ENCODE peak calls at places on chromosome 9, in ten cellular contexts. One of them, this sample, is unnamed.

GRCh38 chr9:107717608-107718314 is 228.2 kb upstream of the KLF4 start:
- DNase-seq in PC-9: no peak
- DNase-seq in neural crest cell: no peak
- DNase-seq in cardiac fibroblast: no peak
- DNase-seq in OCI-LY7: no peak
- DNase-seq in GM10248: no peak
- DNase-seq in Calu3: no peak
- DNase-seq in HFFc6: no peak
- DNase-seq in cardiac muscle cell: no peak
- DNase-seq in A673: no peak
- DNase-seq in this sample: no peak

GRCh38 chr9:137899551-137900360 is 22.2 kb downstream of the CACNA1B start:
- DNase-seq in Calu3: no peak
- DNase-seq in HFFc6: no peak
- DNase-seq in cardiac muscle cell: no peak
- DNase-seq in A673: no peak
- DNase-seq in neural crest cell: no peak
- DNase-seq in GM10248: no peak
- DNase-seq in PC-9: no peak
- DNase-seq in OCI-LY7: no peak
- DNase-seq in cardiac fibroblast: no peak
- DNase-seq in this sample: no peak

GRCh38 chr9:123960366-123960765 is 30.4 kb upstream of the DENND1A start:
- DNase-seq in HFFc6: no peak
- DNase-seq in PC-9: no peak
- DNase-seq in Calu3: no peak
- DNase-seq in cardiac fibroblast: no peak
- DNase-seq in GM10248: no peak
- DNase-seq in OCI-LY7: peak
- DNase-seq in cardiac muscle cell: no peak
- DNase-seq in neural crest cell: no peak
- DNase-seq in A673: no peak
- DNase-seq in this sample: no peak

GRCh38 chr9:86341007-86341491 is 13.2 kb downstream of the TUT7 start:
- DNase-seq in neural crest cell: no peak
- DNase-seq in PC-9: no peak
- DNase-seq in cardiac muscle cell: peak
- DNase-seq in Calu3: no peak
- DNase-seq in cardiac fibroblast: no peak
- DNase-seq in OCI-LY7: no peak
- DNase-seq in GM10248: no peak
- DNase-seq in A673: no peak
- DNase-seq in HFFc6: peak
- DNase-seq in this sample: no peak

GRCh38 chr9:131204285-131204684 is 72.0 kb downstream of the FAM78A start:
- DNase-seq in OCI-LY7: no peak
- DNase-seq in cardiac fibroblast: no peak
- DNase-seq in A673: no peak
- DNase-seq in neural crest cell: no peak
- DNase-seq in Calu3: no peak
- DNase-seq in PC-9: no peak
- DNase-seq in GM10248: no peak
- DNase-seq in HFFc6: no peak
- DNase-seq in cardiac muscle cell: no peak
- DNase-seq in this sample: no peak

GRCh38 chr9:86679979-86680378 is 267.3 kb downstream of the GAS1 start:
- DNase-seq in A673: no peak
- DNase-seq in GM10248: no peak
- DNase-seq in PC-9: no peak
- DNase-seq in neural crest cell: no peak
- DNase-seq in Calu3: no peak
- DNase-seq in cardiac muscle cell: no peak
- DNase-seq in cardiac fibroblast: no peak
- DNase-seq in HFFc6: no peak
- DNase-seq in OCI-LY7: no peak
- DNase-seq in this sample: no peak

GRCh38 chr9:33860200-33860871 is 43.4 kb downstream of the UBE2R2 start:
- DNase-seq in cardiac muscle cell: peak
- DNase-seq in OCI-LY7: no peak
- DNase-seq in cardiac fibroblast: peak
- DNase-seq in PC-9: no peak
- DNase-seq in Calu3: no peak
- DNase-seq in A673: no peak
- DNase-seq in neural crest cell: no peak
- DNase-seq in GM10248: no peak
- DNase-seq in HFFc6: no peak
- DNase-seq in this sample: no peak

GRCh38 chr9:33024126-33024965 is 727 bp upstream of the DNAJA1 start:
- DNase-seq in OCI-LY7: peak
- DNase-seq in neural crest cell: no peak
- DNase-seq in HFFc6: no peak
- DNase-seq in GM10248: peak
- DNase-seq in PC-9: no peak
- DNase-seq in cardiac muscle cell: peak
- DNase-seq in A673: peak
- DNase-seq in Calu3: no peak
- DNase-seq in cardiac fibroblast: peak
- DNase-seq in this sample: no peak

GRCh38 chr9:128206484-128206883 is 3.3 kb downstream of the DNM1 start:
- DNase-seq in A673: no peak
- DNase-seq in neural crest cell: no peak
- DNase-seq in PC-9: no peak
- DNase-seq in Calu3: no peak
- DNase-seq in cardiac muscle cell: no peak
- DNase-seq in HFFc6: no peak
- DNase-seq in GM10248: no peak
- DNase-seq in OCI-LY7: no peak
- DNase-seq in cardiac fibroblast: no peak
- DNase-seq in this sample: no peak

GRCh38 chr9:95952471-95952870 is 77.0 kb downstream of the ERCC6L2 start:
- DNase-seq in cardiac fibroblast: no peak
- DNase-seq in neural crest cell: no peak
- DNase-seq in PC-9: no peak
- DNase-seq in A673: no peak
- DNase-seq in Calu3: no peak
- DNase-seq in cardiac muscle cell: no peak
- DNase-seq in OCI-LY7: no peak
- DNase-seq in GM10248: no peak
- DNase-seq in HFFc6: no peak
- DNase-seq in this sample: no peak

GRCh38 chr9:84387821-84388220 is 47.3 kb upstream of the SLC28A3 start:
- DNase-seq in A673: no peak
- DNase-seq in OCI-LY7: no peak
- DNase-seq in cardiac muscle cell: peak
- DNase-seq in PC-9: no peak
- DNase-seq in HFFc6: no peak
- DNase-seq in Calu3: no peak
- DNase-seq in neural crest cell: no peak
- DNase-seq in GM10248: no peak
- DNase-seq in cardiac fibroblast: peak
- DNase-seq in this sample: no peak

GRCh38 chr9:115650768-115651167 is 502.8 kb upstream of the PAPPA start:
- DNase-seq in cardiac muscle cell: peak
- DNase-seq in Calu3: no peak
- DNase-seq in PC-9: no peak
- DNase-seq in HFFc6: peak
- DNase-seq in A673: no peak
- DNase-seq in neural crest cell: no peak
- DNase-seq in cardiac fibroblast: peak
- DNase-seq in GM10248: no peak
- DNase-seq in OCI-LY7: no peak
- DNase-seq in this sample: peak

GRCh38 chr9:110249639-110250038 is 6.7 kb downstream of the TXN start:
- DNase-seq in neural crest cell: no peak
- DNase-seq in A673: no peak
- DNase-seq in HFFc6: no peak
- DNase-seq in cardiac muscle cell: no peak
- DNase-seq in OCI-LY7: no peak
- DNase-seq in GM10248: no peak
- DNase-seq in PC-9: no peak
- DNase-seq in Calu3: no peak
- DNase-seq in cardiac fibroblast: no peak
- DNase-seq in this sample: no peak
- TF ChIP-seq CTCF in neural crest cell: no peak
- TF ChIP-seq CTCF in A673: no peak
- TF ChIP-seq CTCF in HFFc6: no peak
- TF ChIP-seq CTCF in cardiac muscle cell: no peak
- TF ChIP-seq CTCF in OCI-LY7: no peak
- TF ChIP-seq CTCF in GM10248: no peak
- TF ChIP-seq CTCF in PC-9: no peak
- TF ChIP-seq CTCF in Calu3: no peak
- TF ChIP-seq CTCF in cardiac fibroblast: no peak
- TF ChIP-seq CTCF in this sample: no peak

DNA sequence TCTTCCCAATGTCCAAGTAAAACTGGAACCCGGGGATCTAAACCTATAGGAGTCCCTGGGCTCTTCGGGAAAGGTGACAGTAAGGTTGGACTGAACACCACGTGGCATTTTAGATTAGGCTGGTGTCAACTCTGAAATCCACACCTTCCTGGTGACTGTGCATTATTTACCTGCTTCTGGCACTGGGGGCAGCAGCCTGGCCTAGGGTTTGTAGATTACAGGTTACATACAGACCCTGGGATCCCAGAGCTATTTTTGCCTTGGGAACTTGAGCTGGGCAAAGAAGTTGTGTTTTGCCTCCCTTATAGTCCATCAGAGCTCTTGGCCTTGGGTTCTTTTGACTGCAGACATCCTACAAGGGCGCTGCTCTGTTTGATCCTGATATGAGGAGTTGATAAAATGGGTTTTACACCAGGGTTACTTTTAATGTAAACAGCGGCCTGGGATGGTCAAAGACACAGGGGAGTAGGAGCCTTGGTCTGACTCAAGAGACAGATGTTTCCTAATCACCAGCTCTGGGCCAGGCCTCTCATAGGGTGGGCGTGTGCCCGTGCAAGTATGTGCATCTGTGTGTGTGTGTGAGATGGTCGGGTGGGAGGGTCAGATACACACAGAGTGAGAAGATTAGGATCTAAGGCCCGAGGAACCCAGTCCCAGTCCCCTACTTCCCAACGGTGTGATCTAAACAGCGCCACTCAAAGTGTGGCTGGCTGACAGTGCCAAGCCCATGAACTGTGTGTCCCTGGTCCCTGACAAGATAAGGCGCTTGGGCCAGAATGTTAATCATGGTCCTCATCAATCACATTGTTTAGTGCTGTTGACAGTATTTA is 173.4 kb downstream of the DAB2IP start:
- DNase-seq in neural crest cell: no peak
- DNase-seq in PC-9: no peak
- DNase-seq in cardiac fibroblast: peak
- DNase-seq in HFFc6: no peak
- DNase-seq in OCI-LY7: peak
- DNase-seq in A673: no peak
- DNase-seq in cardiac muscle cell: peak
- DNase-seq in GM10248: no peak
- DNase-seq in Calu3: no peak
- DNase-seq in this sample: no peak
- TF ChIP-seq CTCF in neural crest cell: no peak
- TF ChIP-seq CTCF in PC-9: no peak
- TF ChIP-seq CTCF in cardiac fibroblast: no peak
- TF ChIP-seq CTCF in HFFc6: no peak
- TF ChIP-seq CTCF in OCI-LY7: peak
- TF ChIP-seq CTCF in A673: no peak
- TF ChIP-seq CTCF in cardiac muscle cell: no peak
- TF ChIP-seq CTCF in GM10248: no peak
- TF ChIP-seq CTCF in Calu3: no peak
- TF ChIP-seq CTCF in this sample: no peak

GRCh38 chr9:104808030-104808614 is 44.2 kb downstream of the NIPSNAP3B start:
- DNase-seq in cardiac fibroblast: peak
- DNase-seq in A673: peak
- DNase-seq in Calu3: peak
- DNase-seq in cardiac muscle cell: peak
- DNase-seq in PC-9: peak
- DNase-seq in GM10248: no peak
- DNase-seq in HFFc6: peak
- DNase-seq in neural crest cell: no peak
- DNase-seq in OCI-LY7: no peak
- DNase-seq in this sample: no peak
- TF ChIP-seq CTCF in cardiac fibroblast: peak
- TF ChIP-seq CTCF in A673: peak
- TF ChIP-seq CTCF in Calu3: no peak
- TF ChIP-seq CTCF in cardiac muscle cell: peak
- TF ChIP-seq CTCF in PC-9: no peak
- TF ChIP-seq CTCF in GM10248: no peak
- TF ChIP-seq CTCF in HFFc6: peak
- TF ChIP-seq CTCF in neural crest cell: peak
- TF ChIP-seq CTCF in OCI-LY7: peak
- TF ChIP-seq CTCF in this sample: peak

GRCh38 chr9:91948423-91949292 is 1.4 kb downstream of the ROR2 start:
- DNase-seq in cardiac muscle cell: peak
- DNase-seq in neural crest cell: peak
- DNase-seq in HFFc6: peak
- DNase-seq in A673: peak
- DNase-seq in GM10248: peak
- DNase-seq in Calu3: peak
- DNase-seq in PC-9: no peak
- DNase-seq in OCI-LY7: no peak
- DNase-seq in cardiac fibroblast: peak
- DNase-seq in this sample: no peak
- TF ChIP-seq CTCF in cardiac muscle cell: peak
- TF ChIP-seq CTCF in neural crest cell: peak
- TF ChIP-seq CTCF in HFFc6: peak
- TF ChIP-seq CTCF in A673: peak
- TF ChIP-seq CTCF in GM10248: no peak
- TF ChIP-seq CTCF in Calu3: no peak
- TF ChIP-seq CTCF in PC-9: no peak
- TF ChIP-seq CTCF in OCI-LY7: no peak
- TF ChIP-seq CTCF in cardiac fibroblast: no peak
- TF ChIP-seq CTCF in this sample: no peak

GRCh38 chr9:136080716-136081112 is 14.4 kb downstream of the NACC2 start:
- DNase-seq in HFFc6: no peak
- DNase-seq in OCI-LY7: no peak
- DNase-seq in PC-9: no peak
- DNase-seq in cardiac muscle cell: no peak
- DNase-seq in cardiac fibroblast: no peak
- DNase-seq in A673: no peak
- DNase-seq in Calu3: no peak
- DNase-seq in GM10248: no peak
- DNase-seq in neural crest cell: no peak
- DNase-seq in this sample: no peak

GRCh38 chr9:136078498-136079011 is 16.5 kb downstream of the NACC2 start:
- DNase-seq in cardiac fibroblast: no peak
- DNase-seq in Calu3: no peak
- DNase-seq in PC-9: no peak
- DNase-seq in cardiac muscle cell: no peak
- DNase-seq in neural crest cell: no peak
- DNase-seq in HFFc6: no peak
- DNase-seq in A673: no peak
- DNase-seq in GM10248: no peak
- DNase-seq in OCI-LY7: no peak
- DNase-seq in this sample: no peak

GRCh38 chr9:136078025-136078424 is 17.1 kb downstream of the NACC2 start:
- DNase-seq in PC-9: no peak
- DNase-seq in cardiac fibroblast: no peak
- DNase-seq in A673: no peak
- DNase-seq in neural crest cell: no peak
- DNase-seq in HFFc6: no peak
- DNase-seq in GM10248: no peak
- DNase-seq in Calu3: no peak
- DNase-seq in OCI-LY7: no peak
- DNase-seq in cardiac muscle cell: no peak
- DNase-seq in this sample: no peak

GRCh38 chr9:136079916-136080246 is 15.2 kb downstream of the NACC2 start:
- DNase-seq in HFFc6: no peak
- DNase-seq in cardiac muscle cell: no peak
- DNase-seq in neural crest cell: no peak
- DNase-seq in OCI-LY7: no peak
- DNase-seq in Calu3: no peak
- DNase-seq in cardiac fibroblast: no peak
- DNase-seq in A673: no peak
- DNase-seq in PC-9: peak
- DNase-seq in GM10248: no peak
- DNase-seq in this sample: no peak

GRCh38 chr9:136079211-136079915 is 15.7 kb downstream of the NACC2 start:
- DNase-seq in neural crest cell: no peak
- DNase-seq in cardiac muscle cell: no peak
- DNase-seq in HFFc6: no peak
- DNase-seq in PC-9: peak
- DNase-seq in Calu3: no peak
- DNase-seq in A673: no peak
- DNase-seq in GM10248: no peak
- DNase-seq in OCI-LY7: no peak
- DNase-seq in cardiac fibroblast: no peak
- DNase-seq in this sample: no peak
- TF ChIP-seq CTCF in neural crest cell: no peak
- TF ChIP-seq CTCF in cardiac muscle cell: no peak
- TF ChIP-seq CTCF in HFFc6: no peak
- TF ChIP-seq CTCF in PC-9: no peak
- TF ChIP-seq CTCF in Calu3: no peak
- TF ChIP-seq CTCF in A673: no peak
- TF ChIP-seq CTCF in GM10248: no peak
- TF ChIP-seq CTCF in OCI-LY7: no peak
- TF ChIP-seq CTCF in cardiac fibroblast: no peak
- TF ChIP-seq CTCF in this sample: no peak

This sample was measured in AG09319.